ENCODE peak calls at places on chromosomes 7 and 10, in six cellular contexts. D is SW 1271; O is GM04504; L is activated CD8-positive, alpha-beta T cell treated with anti-CD3 and anti-CD28 coated beads for 36 hours; A is amniotic epithelial cell; E is central memory CD8-positive, alpha-beta T cell. P is an unnamed sample.

GRCh38 chr10:61750943-61751471 is 88.3 kb downstream of the CABCOCO1 start:
- DNase-seq in O (no peak), E (peak), L (peak), D (no peak), A (peak), P (peak)

GRCh38 chr7:140676303-140676702 is 3.6 kb downstream of the ADCK2 start:
- DNase-seq in D (no peak), E (no peak), A (no peak), O (no peak), L (no peak), P (no peak)

GRCh38 chr7:123425246-123425645 is 109.1 kb downstream of the IQUB start:
- DNase-seq in O (no peak), L (no peak), D (no peak), A (no peak), E (no peak), P (no peak)

GRCh38 chr10:132980426-132981172 is 38.2 kb upstream of the CFAP46 start:
- DNase-seq in A (no peak), E (no peak), O (no peak), L (no peak), D (no peak), P (no peak)

GRCh38 chr10:114273910-114274309 is 34.9 kb downstream of the VWA2 start:
- DNase-seq in O (no peak), A (no peak), L (no peak), D (no peak), E (no peak), P (no peak)

GRCh38 chr10:63083904-63084689 is 49.0 kb upstream of the NRBF2 start:
- DNase-seq in O (peak), D (no peak), L (peak), E (no peak), A (peak), P (peak)

GRCh38 chr7:16754869-16755317 is 1.3 kb downstream of the TSPAN13 start:
- DNase-seq in L (no peak), E (no peak), O (no peak), A (no peak), D (no peak), P (no peak)

GRCh38 chr7:40977533-40977932 is 725.4 kb downstream of the INHBA start:
- DNase-seq in A (no peak), O (no peak), L (no peak), D (no peak), E (no peak), P (no peak)

GRCh38 chr7:12731214-12731656 is 43.8 kb downstream of the ARL4A start:
- DNase-seq in O (no peak), D (no peak), L (peak), E (no peak), A (peak), P (peak)

GRCh38 chr7:81244213-81244612 is 325.4 kb upstream of the SEMA3C start:
- DNase-seq in E (no peak), L (no peak), O (no peak), D (no peak), A (peak), P (peak)

GRCh38 chr7:55308186-55308929 is 56.8 kb upstream of the LANCL2 start:
- DNase-seq in A (peak), D (no peak), E (no peak), O (peak), L (no peak), P (peak)

GRCh38 chr10:5927306-5927705 is 37.3 kb downstream of the FBH1 start:
- DNase-seq in O (peak), E (no peak), D (no peak), L (no peak), A (no peak), P (peak)

GRCh38 chr7:100965051-100965722 is 4.2 kb upstream of the MUC12 start:
- DNase-seq in A (no peak), O (no peak), E (no peak), L (no peak), D (no peak), P (no peak)

GRCh38 chr7:23593706-23594105 is 3.5 kb upstream of the CCDC126 start:
- DNase-seq in A (no peak), L (peak), O (no peak), D (no peak), E (no peak), P (no peak)

GRCh38 chr7:1271046-1271445 is 38.4 kb downstream of the UNCX start:
- DNase-seq in E (no peak), D (no peak), O (no peak), A (no peak), L (no peak), P (no peak)

GRCh38 chr10:46520381-46520780 is 36.1 kb downstream of the GPRIN2 start:
- DNase-seq in E (no peak), D (no peak), O (no peak), A (no peak), L (peak), P (no peak)

GRCh38 chr10:3754727-3755439 is 30.1 kb downstream of the KLF6 start:
- DNase-seq in L (no peak), O (no peak), D (peak), E (no peak), A (peak), P (peak)

GRCh38 chr7:19916011-19916410 is 142.6 kb upstream of the TMEM196 start:
- DNase-seq in A (peak), D (peak), L (no peak), E (no peak), O (no peak), P (no peak)

GRCh38 chr10:35912615-35913170 is 270.6 kb upstream of the FZD8 start:
- DNase-seq in E (no peak), O (peak), L (no peak), A (peak), D (no peak), P (peak)

GRCh38 chr10:71312840-71313789 is 5.9 kb upstream of the SLC29A3 start:
- DNase-seq in D (no peak), O (peak), L (no peak), E (no peak), A (peak), P (peak)

GRCh38 chr7:77498659-77499379 is 38.3 kb upstream of the PTPN12 start:
- DNase-seq in D (no peak), E (no peak), A (no peak), L (no peak), O (no peak), P (no peak)

GRCh38 chr10:8305871-8306652 is 251.6 kb downstream of the GATA3 start:
- DNase-seq in A (peak), D (no peak), L (no peak), O (no peak), E (no peak), P (no peak)

GRCh38 chr7:12220321-12221046 is 9.4 kb downstream of the TMEM106B start:
- DNase-seq in D (no peak), L (no peak), A (no peak), O (no peak), E (no peak), P (no peak)